ENCODE peak calls at places on chromosomes 11 and 22, in seven cellular contexts. A, T, E, R, J, C and Y are unnamed samples.

GRCh38 chr11:111001986-111002616 is 243.4 kb upstream of the POU2AF2 start:
- DNase-seq in A (no peak), T (peak), E (no peak), R (no peak), J (peak), C (peak), Y (peak)

GRCh38 chr22:45731798-45732495 is 60.3 kb downstream of the ATXN10 start:
- DNase-seq in A (no peak), T (no peak), E (peak), R (peak), J (peak), C (peak), Y (peak)

GRCh38 chr11:77186302-77186701 is 58.3 kb downstream of the MYO7A start:
- DNase-seq in A (no peak), T (no peak), E (no peak), R (no peak), J (no peak), C (no peak), Y (no peak)

GRCh38 chr11:2551131-2551530 is 106.3 kb downstream of the KCNQ1 start:
- DNase-seq in A (no peak), T (no peak), E (no peak), R (no peak), J (peak), C (no peak), Y (no peak)

GRCh38 chr11:624705-625635 is at the start of gene CDHR5:
- DNase-seq in A (peak), T (no peak), E (no peak), R (no peak), J (no peak), C (no peak), Y (no peak)

GRCh38 chr11:13207270-13207664 is 70.3 kb upstream of the BMAL1 start:
- DNase-seq in A (no peak), T (no peak), E (no peak), R (no peak), J (no peak), C (no peak), Y (no peak)

GRCh38 chr11:70323811-70324210 is 53.3 kb downstream of the PPFIA1 start:
- DNase-seq in A (no peak), T (no peak), E (no peak), R (no peak), J (peak), C (peak), Y (peak)

GRCh38 chr11:126519653-126520573 is 164.4 kb downstream of the ST3GAL4 start:
- DNase-seq in A (no peak), T (no peak), E (no peak), R (no peak), J (no peak), C (no peak), Y (no peak)

GRCh38 chr22:32378703-32379272 is 21.1 kb downstream of the RFPL3 start:
- DNase-seq in A (peak), T (peak), E (peak), R (peak), J (peak), C (peak), Y (peak)

GRCh38 chr22:24984122-24984521 is 31.6 kb downstream of the KIAA1671 start:
- DNase-seq in A (no peak), T (no peak), E (no peak), R (no peak), J (no peak), C (no peak), Y (no peak)

GRCh38 chr11:79045811-79046304 is 395.0 kb downstream of the TENM4 start:
- DNase-seq in A (no peak), T (no peak), E (no peak), R (no peak), J (no peak), C (no peak), Y (no peak)

GRCh38 chr11:112806876-112807275 is 154.3 kb upstream of the NCAM1 start:
- DNase-seq in A (no peak), T (no peak), E (peak), R (no peak), J (no peak), C (no peak), Y (no peak)

GRCh38 chr11:88281317-88281712 is 56.2 kb downstream of the CTSC start:
- DNase-seq in A (no peak), T (no peak), E (no peak), R (peak), J (no peak), C (peak), Y (peak)

GRCh38 chr11:68750197-68750987 is 928 bp downstream of the TESMIN start:
- DNase-seq in A (no peak), T (no peak), E (no peak), R (no peak), J (no peak), C (no peak), Y (no peak)

GRCh38 chr11:113278481-113278880 is 35.9 kb upstream of the TTC12 start:
- DNase-seq in A (no peak), T (no peak), E (no peak), R (no peak), J (no peak), C (no peak), Y (no peak)

GRCh38 chr11:22130462-22131053 is 62.3 kb upstream of the ANO5 start:
- DNase-seq in A (no peak), T (no peak), E (peak), R (peak), J (no peak), C (no peak), Y (peak)

GRCh38 chr11:130211781-130212401 is 52.3 kb downstream of the ST14 start:
- DNase-seq in A (peak), T (no peak), E (no peak), R (no peak), J (no peak), C (no peak), Y (no peak)

GRCh38 chr22:36702832-36703210 is 731 bp downstream of the CACNG2 start:
- DNase-seq in A (no peak), T (no peak), E (no peak), R (no peak), J (no peak), C (no peak), Y (no peak)

GRCh38 chr22:35549338-35549737 is 8.7 kb downstream of the RASD2 start:
- DNase-seq in A (no peak), T (no peak), E (no peak), R (no peak), J (no peak), C (no peak), Y (peak)

GRCh38 chr11:35418847-35419712 is at the start of gene SLC1A2:
- DNase-seq in A (no peak), T (no peak), E (peak), R (peak), J (peak), C (no peak), Y (peak)

GRCh38 chr22:44839721-44840120 is 87.3 kb downstream of the ARHGAP8 start:
- DNase-seq in A (no peak), T (no peak), E (no peak), R (no peak), J (no peak), C (no peak), Y (no peak)

GRCh38 chr22:39205344-39206021 is 39.3 kb downstream of the PDGFB start:
- DNase-seq in A (no peak), T (peak), E (no peak), R (peak), J (peak), C (peak), Y (peak)

GRCh38 chr22:28142361-28142801 is 223.3 kb upstream of the PITPNB start:
- DNase-seq in A (no peak), T (peak), E (no peak), R (no peak), J (peak), C (peak), Y (peak)

GRCh38 chr11:112856591-112856990 is 104.6 kb upstream of the NCAM1 start:
- DNase-seq in A (no peak), T (no peak), E (no peak), R (no peak), J (no peak), C (no peak), Y (no peak)

GRCh38 chr11:20762112-20762511 is 92.7 kb downstream of the NELL1 start:
- DNase-seq in A (no peak), T (no peak), E (no peak), R (no peak), J (no peak), C (no peak), Y (no peak)

GRCh38 chr11:1203505-1204271 is 19.2 kb upstream of the MUC5B start:
- DNase-seq in A (peak), T (no peak), E (no peak), R (no peak), J (no peak), C (no peak), Y (no peak)

GRCh38 chr11:629237-629583 is 2.2 kb upstream of the SCT start:
- DNase-seq in A (no peak), T (no peak), E (peak), R (no peak), J (no peak), C (no peak), Y (no peak)

GRCh38 chr11:6635082-6635932 is 16.1 kb upstream of the TPP1 start:
- DNase-seq in A (peak), T (no peak), E (no peak), R (no peak), J (peak), C (peak), Y (peak)

GRCh38 chr22:42969348-42969975 is 45.5 kb downstream of the PACSIN2 start:
- DNase-seq in A (no peak), T (no peak), E (no peak), R (no peak), J (peak), C (peak), Y (peak)

GRCh38 chr22:42967005-42967404 is 47.9 kb downstream of the PACSIN2 start:
- DNase-seq in A (no peak), T (no peak), E (no peak), R (no peak), J (no peak), C (no peak), Y (no peak)

GRCh38 chr22:42970029-42970428 is 44.9 kb downstream of the PACSIN2 start:
- DNase-seq in A (no peak), T (no peak), E (no peak), R (no peak), J (no peak), C (no peak), Y (no peak)

GRCh38 chr22:42966389-42966998 is 48.5 kb downstream of the PACSIN2 start:
- DNase-seq in A (no peak), T (no peak), E (no peak), R (no peak), J (no peak), C (no peak), Y (no peak)

GRCh38 chr22:42967933-42968332 is 47.0 kb downstream of the PACSIN2 start:
- DNase-seq in A (peak), T (no peak), E (no peak), R (no peak), J (peak), C (no peak), Y (no peak)
- H3K4me3 ChIP-seq in A (no peak), T (no peak), E (no peak), R (no peak), J (no peak), C (no peak), Y (no peak)

GRCh38 chr22:38067028-38067415 is 9.8 kb downstream of the PICK1 start:
- DNase-seq in A (no peak), T (no peak), E (no peak), R (no peak), J (no peak), C (no peak), Y (no peak)

GRCh38 chr22:38067771-38068360 is 10.7 kb downstream of the PICK1 start:
- DNase-seq in A (no peak), T (no peak), E (no peak), R (no peak), J (no peak), C (no peak), Y (no peak)

GRCh38 chr22:38068641-38069371 is 11.6 kb downstream of the PICK1 start:
- DNase-seq in A (no peak), T (no peak), E (no peak), R (no peak), J (no peak), C (no peak), Y (no peak)

GRCh38 chr22:38065539-38065938 is 8.3 kb downstream of the PICK1 start:
- DNase-seq in A (no peak), T (no peak), E (no peak), R (no peak), J (no peak), C (no peak), Y (no peak)

DNA sequence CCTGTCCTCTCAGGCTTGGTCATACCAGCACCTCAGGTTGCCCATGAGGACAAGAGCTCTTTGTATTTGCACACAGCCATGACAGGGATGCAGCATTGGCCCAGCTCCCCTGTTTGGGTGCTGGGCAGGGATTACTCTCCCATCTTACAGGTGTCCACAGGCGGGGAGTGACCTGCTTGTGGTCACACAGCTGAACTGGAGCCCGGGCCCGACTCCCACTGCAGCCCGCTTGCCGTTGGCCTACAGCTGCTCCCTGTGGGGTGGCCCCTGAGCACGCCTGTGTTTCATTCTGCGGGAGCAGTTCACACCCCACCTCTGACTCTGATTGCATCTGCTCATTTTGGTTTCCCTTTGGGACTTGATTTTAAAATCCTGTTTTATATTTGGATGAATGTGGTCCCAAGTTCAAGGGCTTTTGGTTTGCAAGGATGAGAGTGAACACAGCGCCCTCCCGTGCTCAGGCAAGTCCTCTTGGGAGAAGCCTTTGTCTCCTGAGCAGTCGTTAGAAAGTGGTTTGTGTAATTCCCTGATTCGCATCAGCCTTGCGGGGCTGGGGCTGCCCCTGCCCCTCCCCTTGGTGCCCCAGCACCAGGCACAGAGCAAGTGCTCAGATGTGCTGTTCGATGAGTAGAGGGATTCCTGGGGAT is 9.3 kb downstream of the PICK1 start:
- DNase-seq in A (no peak), T (no peak), E (no peak), R (no peak), J (no peak), C (no peak), Y (no peak)
- TF ChIP-seq CTCF in A (no peak), T (peak), E (no peak), R (no peak), J (no peak), C (no peak), Y (no peak)

GRCh38 chr11:109971184-109971523 is 122.0 kb upstream of the ZC3H12C start:
- DNase-seq in A (no peak), T (peak), E (peak), R (no peak), J (peak), C (peak), Y (peak)
- H3K4me3 ChIP-seq in A (no peak), T (no peak), E (no peak), R (no peak), J (no peak), C (no peak), Y (no peak)

GRCh38 chr11:134724106-134724778 is 312.2 kb upstream of the B3GAT1 start:
- DNase-seq in A (no peak), T (no peak), E (no peak), R (no peak), J (no peak), C (no peak), Y (no peak)

GRCh38 chr11:134725211-134725610 is 313.2 kb upstream of the B3GAT1 start:
- DNase-seq in A (no peak), T (no peak), E (no peak), R (no peak), J (no peak), C (no peak), Y (no peak)

GRCh38 chr11:134727204-134727603 is 315.2 kb upstream of the B3GAT1 start:
- DNase-seq in A (no peak), T (no peak), E (no peak), R (no peak), J (peak), C (no peak), Y (no peak)

GRCh38 chr11:134725939-134726639 is 314.0 kb upstream of the B3GAT1 start:
- DNase-seq in A (peak), T (no peak), E (no peak), R (peak), J (no peak), C (no peak), Y (no peak)

GRCh38 chr11:134724779-134725140 is 312.7 kb upstream of the B3GAT1 start:
- DNase-seq in A (no peak), T (no peak), E (no peak), R (no peak), J (no peak), C (no peak), Y (no peak)
- TF ChIP-seq CTCF in A (no peak), T (no peak), E (no peak), R (no peak), J (no peak), C (no peak), Y (no peak)

DNA sequence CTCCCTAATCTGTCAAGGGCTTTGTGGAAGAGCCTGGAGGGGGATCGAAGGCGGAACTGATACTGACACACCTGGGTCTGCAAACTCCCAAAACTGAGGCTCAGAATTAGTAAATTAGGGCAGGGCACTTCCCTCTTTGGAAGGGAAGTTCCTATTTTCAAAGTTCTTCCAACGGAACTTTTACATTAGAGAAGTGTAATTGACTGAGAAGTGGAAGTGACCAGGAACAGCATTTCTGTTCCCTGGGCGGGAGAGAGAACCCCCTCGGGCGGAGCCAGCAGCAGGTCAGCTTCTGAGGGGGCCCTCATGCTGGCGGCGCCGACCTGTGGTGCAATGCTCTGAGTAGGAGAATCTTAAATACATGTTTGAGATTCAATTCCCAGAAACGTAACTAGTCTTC is 1.1 kb upstream of the CBL start:
- DNase-seq in A (no peak), T (no peak), E (no peak), R (no peak), J (no peak), C (no peak), Y (no peak)
- H3K4me3 ChIP-seq in A (no peak), T (no peak), E (no peak), R (no peak), J (no peak), C (peak), Y (no peak)

DNA sequence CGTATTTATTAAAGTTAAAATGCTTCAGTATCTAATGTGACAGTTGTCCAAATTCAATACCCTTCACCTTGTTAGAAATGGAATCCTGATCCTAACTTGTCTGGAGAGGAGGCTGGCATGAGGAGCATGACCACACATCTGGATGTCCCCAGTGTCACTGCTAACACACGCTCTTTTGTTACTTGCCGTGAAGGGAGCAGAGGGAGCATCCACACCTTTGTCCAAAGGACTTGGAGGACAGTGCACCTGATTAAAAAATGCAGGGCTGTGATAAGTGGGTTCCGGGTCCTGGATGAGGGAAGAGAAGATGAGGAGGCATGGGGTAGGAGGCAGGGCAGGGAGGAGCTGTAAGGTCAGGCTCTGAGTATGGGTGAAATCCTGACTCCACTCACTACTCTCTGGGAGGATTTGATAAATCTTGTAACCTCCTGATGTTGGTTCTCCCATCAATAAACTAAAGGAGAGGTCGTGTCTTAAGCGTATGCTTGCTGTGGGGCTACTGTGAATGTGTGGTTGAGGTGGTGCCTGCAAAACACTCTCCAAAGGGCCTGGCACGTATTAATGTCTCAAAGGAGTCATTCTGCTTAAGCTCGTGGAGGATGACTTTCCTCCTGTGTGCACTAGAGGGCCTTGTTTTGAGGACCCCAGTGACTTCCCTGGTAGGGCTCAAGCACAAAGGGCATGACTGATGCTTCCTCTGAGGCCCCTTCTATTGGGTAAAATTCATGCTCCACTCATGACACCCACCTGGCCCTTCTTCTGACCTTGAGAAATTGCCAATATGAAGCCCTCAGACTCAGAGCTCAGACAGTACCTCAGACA is 16.8 kb upstream of the IGLL5 start:
- DNase-seq in A (no peak), T (no peak), E (no peak), R (no peak), J (no peak), C (no peak), Y (peak)
- TF ChIP-seq CTCF in A (no peak), T (no peak), E (no peak), R (no peak), J (peak), C (peak), Y (no peak)

DNA sequence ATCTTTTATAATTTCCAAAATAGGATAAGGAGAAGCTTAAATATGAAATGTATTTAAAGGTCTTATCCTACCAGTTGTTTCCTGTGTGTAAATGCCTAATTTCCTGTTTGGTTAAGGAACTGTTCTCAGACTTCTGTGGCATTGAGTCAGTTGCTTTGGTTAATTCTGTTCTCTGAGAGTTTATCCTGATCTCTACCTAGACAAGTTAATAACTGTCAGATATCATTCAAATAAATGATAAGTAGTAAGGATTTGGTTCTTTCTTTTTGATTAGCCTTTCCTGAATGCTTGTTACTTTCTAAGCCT is 39.5 kb downstream of the CTNND1 start:
- DNase-seq in A (no peak), T (no peak), E (no peak), R (no peak), J (no peak), C (no peak), Y (peak)
- H3K4me3 ChIP-seq in A (no peak), T (no peak), E (no peak), R (no peak), J (no peak), C (no peak), Y (no peak)